ENCODE peak calls at places on chromosome 21, in ten cellular contexts. A is heart right ventricle, T is SK-N-SH, Z is fibroblast of pulmonary artery, X is endothelial cell of umbilical vein, G is AG04450, I is thoracic aorta, R is GM23338, W is heart left ventricle, S is prostate gland. K is an unnamed sample.

GRCh38 chr21:31837613-31838390 is 35.0 kb upstream of the HUNK start:
- DNase-seq in A (no peak), T (no peak), Z (no peak), X (no peak), G (no peak), I (no peak), R (no peak), W (no peak), S (no peak), K (no peak)

GRCh38 chr21:44354775-44355771 is 1.7 kb downstream of the TRPM2 start:
- DNase-seq in A (no peak), T (no peak), Z (no peak), X (no peak), G (no peak), I (no peak), R (no peak), W (no peak), S (no peak), K (no peak)

GRCh38 chr21:26506951-26507350 is 66.1 kb downstream of the CYYR1 start:
- DNase-seq in A (no peak), T (no peak), Z (peak), X (peak), G (no peak), I (no peak), R (no peak), W (no peak), S (no peak), K (peak)

GRCh38 chr21:25307489-25307888 is 299.8 kb downstream of the MRPL39 start:
- DNase-seq in A (no peak), T (no peak), Z (no peak), X (no peak), G (peak), I (no peak), R (no peak), W (no peak), S (no peak), K (no peak)

GRCh38 chr21:25491267-25491666 is 116.0 kb downstream of the MRPL39 start:
- DNase-seq in A (no peak), T (no peak), Z (no peak), X (no peak), G (no peak), I (no peak), R (no peak), W (no peak), S (no peak), K (no peak)

GRCh38 chr21:23016617-23017016 is 2018.4 kb downstream of the NCAM2 start:
- DNase-seq in A (no peak), T (peak), Z (no peak), X (peak), G (no peak), I (no peak), R (peak), W (no peak), S (no peak), K (no peak)

GRCh38 chr21:46080171-46081021 is 17.5 kb upstream of the COL6A2 start:
- DNase-seq in A (peak), T (peak), Z (no peak), X (no peak), G (no peak), I (no peak), R (no peak), W (peak), S (no peak), K (no peak)

GRCh38 chr21:32426592-32427051 is 14.1 kb downstream of the EVA1C start:
- DNase-seq in A (no peak), T (no peak), Z (peak), X (peak), G (no peak), I (no peak), R (no peak), W (no peak), S (no peak), K (peak)

GRCh38 chr21:28795251-28795650 is 197.4 kb downstream of the LTN1 start:
- DNase-seq in A (no peak), T (no peak), Z (no peak), X (no peak), G (no peak), I (no peak), R (no peak), W (no peak), S (no peak), K (no peak)

GRCh38 chr21:45088729-45089128 is 14.3 kb downstream of the ADARB1 start:
- DNase-seq in A (no peak), T (no peak), Z (no peak), X (no peak), G (no peak), I (no peak), R (no peak), W (no peak), S (no peak), K (no peak)

GRCh38 chr21:44603109-44603875 is 2.9 kb downstream of the KRTAP10-7 start:
- DNase-seq in A (no peak), T (no peak), Z (no peak), X (no peak), G (no peak), I (no peak), R (no peak), W (no peak), S (no peak), K (no peak)

GRCh38 chr21:41750051-41750450 is 16.8 kb downstream of the RIPK4 start:
- DNase-seq in A (no peak), T (no peak), Z (no peak), X (no peak), G (no peak), I (no peak), R (no peak), W (no peak), S (no peak), K (no peak)

GRCh38 chr21:41752231-41752681 is 14.6 kb downstream of the RIPK4 start:
- DNase-seq in A (no peak), T (no peak), Z (peak), X (no peak), G (no peak), I (no peak), R (no peak), W (no peak), S (no peak), K (no peak)

GRCh38 chr21:41753001-41753725 is 13.7 kb downstream of the RIPK4 start:
- DNase-seq in A (no peak), T (no peak), Z (no peak), X (no peak), G (no peak), I (no peak), R (no peak), W (no peak), S (no peak), K (no peak)

GRCh38 chr21:41750532-41751151 is 16.2 kb downstream of the RIPK4 start:
- DNase-seq in A (no peak), T (no peak), Z (no peak), X (no peak), G (no peak), I (no peak), R (no peak), W (no peak), S (no peak), K (no peak)

DNA sequence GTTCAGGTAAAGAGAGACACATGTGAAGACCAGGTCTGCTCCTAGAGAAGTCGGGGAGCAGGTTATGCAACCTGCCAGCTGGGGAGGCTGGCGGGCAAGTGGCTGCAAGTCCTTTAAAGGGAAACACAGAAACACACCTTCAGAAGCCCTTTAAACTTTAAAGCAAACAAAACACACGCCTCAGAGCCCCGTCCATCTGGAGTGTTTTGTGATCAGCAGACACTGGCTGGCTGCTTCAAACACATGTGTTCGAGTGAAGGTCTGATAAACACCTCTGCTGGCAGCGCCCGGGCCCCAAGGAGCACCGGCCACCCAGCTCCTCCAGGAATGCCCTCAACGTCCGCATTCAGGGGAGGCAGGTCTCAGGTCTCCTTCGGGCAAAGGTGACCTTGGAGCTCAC is 15.2 kb downstream of the RIPK4 start:
- DNase-seq in A (no peak), T (no peak), Z (no peak), X (no peak), G (no peak), I (no peak), R (no peak), W (no peak), S (peak), K (no peak)
- H3K4me3 ChIP-seq in A (no peak), T (no peak), Z (no peak), X (no peak), G (no peak), I (no peak), R (no peak), W (no peak), S (no peak), K (no peak)

GRCh38 chr21:15549671-15550070 is 180.1 kb upstream of the USP25 start:
- DNase-seq in A (no peak), T (no peak), Z (peak), X (no peak), G (no peak), I (no peak), R (peak), W (no peak), S (no peak), K (no peak)

GRCh38 chr21:15558884-15559283 is 170.9 kb upstream of the USP25 start:
- DNase-seq in A (no peak), T (no peak), Z (no peak), X (no peak), G (no peak), I (no peak), R (no peak), W (no peak), S (no peak), K (no peak)

GRCh38 chr21:15557925-15558324 is 171.9 kb upstream of the USP25 start:
- DNase-seq in A (no peak), T (no peak), Z (no peak), X (no peak), G (no peak), I (no peak), R (no peak), W (no peak), S (no peak), K (no peak)

DNA sequence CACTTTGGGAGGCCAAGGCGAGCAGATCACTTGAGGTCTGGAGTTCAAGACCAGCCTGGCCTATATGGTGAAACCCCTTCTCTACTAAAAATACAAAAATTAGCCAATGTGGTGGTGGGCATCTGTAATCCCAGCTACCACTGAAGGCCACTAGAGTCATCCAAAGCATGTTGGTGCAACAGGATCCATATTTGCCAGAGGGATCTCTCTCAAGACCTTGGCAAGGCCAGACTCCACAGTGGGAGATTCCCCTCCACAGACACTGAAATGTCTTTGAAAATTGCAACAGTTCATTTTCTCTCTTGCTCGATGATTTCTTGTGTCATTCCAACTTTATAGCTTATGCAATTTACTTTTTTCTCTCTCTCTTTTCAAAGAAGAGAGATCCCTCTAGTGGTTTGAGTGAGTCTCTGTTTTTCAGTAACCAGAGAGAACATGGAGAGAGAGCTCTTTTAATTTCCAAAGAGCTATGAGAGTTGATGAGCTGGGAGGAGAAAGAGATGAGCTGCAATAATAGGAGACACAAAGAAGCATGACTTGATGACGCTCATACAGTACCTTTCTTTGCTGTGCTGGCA is 176.8 kb upstream of the USP25 start:
- DNase-seq in A (no peak), T (no peak), Z (peak), X (no peak), G (no peak), I (no peak), R (peak), W (no peak), S (no peak), K (no peak)
- TF ChIP-seq CTCF in A (no peak), T (no peak), Z (peak), X (peak), G (peak), I (no peak), R (peak), W (no peak), S (no peak), K (peak)

GRCh38 chr21:41506526-41507520 is 1.1 kb downstream of the TMPRSS2 start:
- DNase-seq in A (no peak), T (no peak), Z (no peak), X (no peak), G (no peak), I (no peak), R (peak), W (no peak), S (no peak), K (no peak)
- H3K4me3 ChIP-seq in A (peak), T (no peak), Z (no peak), X (no peak), G (no peak), I (peak), R (peak), W (peak), S (peak), K (no peak)

DNA sequence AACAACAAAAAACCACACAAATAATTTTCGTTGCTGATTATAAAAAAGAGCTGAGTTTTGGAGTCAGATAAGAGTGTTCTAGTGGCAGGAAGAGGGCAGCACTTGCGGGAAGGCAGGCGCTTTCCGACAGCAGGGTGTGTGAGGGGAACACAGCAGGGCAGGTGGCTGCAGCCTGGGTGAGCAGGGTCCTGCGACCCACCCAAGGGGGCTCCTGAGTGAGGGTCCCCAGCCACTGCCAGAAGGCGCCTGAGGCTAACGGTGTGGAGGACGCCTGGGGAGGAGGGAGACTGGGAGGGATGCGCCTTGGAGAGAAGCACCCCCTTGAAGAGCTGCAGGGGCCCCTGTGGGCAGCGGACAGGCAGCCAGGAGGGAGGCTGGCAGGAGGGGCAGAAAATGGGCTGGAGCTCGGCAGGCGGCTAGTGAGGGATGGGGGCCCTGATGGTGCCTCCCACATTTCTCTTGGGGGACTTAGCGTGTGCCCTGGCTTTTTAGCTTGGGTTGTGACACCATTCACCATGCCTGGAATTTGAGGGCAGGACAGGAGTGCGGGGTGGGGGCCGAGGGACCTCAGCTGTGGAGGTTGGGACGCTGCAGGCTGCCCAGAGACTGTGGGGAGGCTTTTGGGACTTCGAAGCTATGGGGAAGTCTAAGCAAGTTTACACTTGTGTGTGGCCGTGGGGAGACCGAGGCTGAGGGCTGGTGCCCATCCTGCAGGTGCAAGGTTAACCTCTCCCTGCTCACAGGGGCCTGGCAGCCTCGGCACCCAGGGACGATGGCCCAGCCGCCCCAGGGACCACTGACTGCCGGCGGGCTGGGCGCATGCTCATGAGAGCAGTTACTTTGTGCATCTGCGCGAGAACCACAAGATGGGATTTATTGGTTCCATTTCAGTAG is 111.4 kb downstream of the SIK1 start:
- DNase-seq in A (no peak), T (no peak), Z (no peak), X (no peak), G (no peak), I (no peak), R (no peak), W (no peak), S (no peak), K (no peak)
- TF ChIP-seq CTCF in A (no peak), T (no peak), Z (no peak), X (no peak), G (peak), I (no peak), R (peak), W (no peak), S (no peak), K (peak)

GRCh38 chr21:41932576-41933258 is 21.1 kb downstream of the C2CD2 start:
- DNase-seq in A (no peak), T (peak), Z (peak), X (no peak), G (no peak), I (no peak), R (no peak), W (peak), S (peak), K (no peak)
- H3K4me3 ChIP-seq in A (peak), T (no peak), Z (no peak), X (no peak), G (no peak), I (no peak), R (no peak), W (no peak), S (no peak), K (no peak)